ENCODE peak calls at places on chromosomes 12 and 14, in six cellular contexts. One of them, this sample, is unnamed.

GRCh38 chr12:130830246-130830551 is 8.9 kb downstream of the STX2 start:
- DNase-seq in natural killer cell: no peak
- DNase-seq in neural crest cell: no peak
- DNase-seq in Peyer's patch: no peak
- DNase-seq in fibroblast of pulmonary artery: no peak
- DNase-seq in heart left ventricle: no peak
- DNase-seq in this sample: no peak

GRCh38 chr14:76832503-76832988 is 6.3 kb downstream of the LRRC74A start:
- DNase-seq in natural killer cell: no peak
- DNase-seq in neural crest cell: no peak
- DNase-seq in Peyer's patch: no peak
- DNase-seq in fibroblast of pulmonary artery: peak
- DNase-seq in heart left ventricle: peak
- DNase-seq in this sample: no peak

GRCh38 chr14:36975834-36976233 is 196.6 kb downstream of the SLC25A21 start:
- DNase-seq in natural killer cell: no peak
- DNase-seq in neural crest cell: no peak
- DNase-seq in Peyer's patch: no peak
- DNase-seq in fibroblast of pulmonary artery: no peak
- DNase-seq in heart left ventricle: no peak
- DNase-seq in this sample: no peak

GRCh38 chr12:47964102-47964723 is 817 bp downstream of the TMEM106C start:
- DNase-seq in natural killer cell: no peak
- DNase-seq in neural crest cell: no peak
- DNase-seq in Peyer's patch: peak
- DNase-seq in fibroblast of pulmonary artery: no peak
- DNase-seq in heart left ventricle: no peak
- DNase-seq in this sample: no peak

GRCh38 chr12:21429994-21430393 is 7.5 kb upstream of the PYROXD1 start:
- DNase-seq in natural killer cell: no peak
- DNase-seq in neural crest cell: no peak
- DNase-seq in Peyer's patch: no peak
- DNase-seq in fibroblast of pulmonary artery: no peak
- DNase-seq in heart left ventricle: no peak
- DNase-seq in this sample: no peak

GRCh38 chr14:75793806-75794205 is 132.8 kb downstream of the TTLL5 start:
- DNase-seq in natural killer cell: no peak
- DNase-seq in neural crest cell: no peak
- DNase-seq in Peyer's patch: no peak
- DNase-seq in fibroblast of pulmonary artery: peak
- DNase-seq in heart left ventricle: no peak
- DNase-seq in this sample: no peak

GRCh38 chr12:62751844-62752155 is 183.2 kb downstream of the PPM1H start:
- DNase-seq in natural killer cell: no peak
- DNase-seq in neural crest cell: no peak
- DNase-seq in Peyer's patch: no peak
- DNase-seq in fibroblast of pulmonary artery: no peak
- DNase-seq in heart left ventricle: no peak
- DNase-seq in this sample: no peak

GRCh38 chr12:27048822-27049752 is 26.7 kb downstream of the MED21 start:
- DNase-seq in natural killer cell: no peak
- DNase-seq in neural crest cell: no peak
- DNase-seq in Peyer's patch: no peak
- DNase-seq in fibroblast of pulmonary artery: peak
- DNase-seq in heart left ventricle: no peak
- DNase-seq in this sample: no peak

GRCh38 chr14:33210304-33210703 is 271.6 kb downstream of the NPAS3 start:
- DNase-seq in natural killer cell: no peak
- DNase-seq in neural crest cell: peak
- DNase-seq in Peyer's patch: no peak
- DNase-seq in fibroblast of pulmonary artery: peak
- DNase-seq in heart left ventricle: no peak
- DNase-seq in this sample: no peak

GRCh38 chr12:83954939-83955601 is 957.5 kb downstream of the SLC6A15 start:
- DNase-seq in natural killer cell: no peak
- DNase-seq in neural crest cell: no peak
- DNase-seq in Peyer's patch: no peak
- DNase-seq in fibroblast of pulmonary artery: peak
- DNase-seq in heart left ventricle: no peak
- DNase-seq in this sample: no peak
- TF ChIP-seq CTCF in natural killer cell: no peak
- TF ChIP-seq CTCF in neural crest cell: no peak
- TF ChIP-seq CTCF in Peyer's patch: no peak
- TF ChIP-seq CTCF in fibroblast of pulmonary artery: peak
- TF ChIP-seq CTCF in heart left ventricle: no peak
- TF ChIP-seq CTCF in this sample: peak

GRCh38 chr14:96281486-96281885 is 25.5 kb downstream of the BDKRB1 start:
- DNase-seq in natural killer cell: no peak
- DNase-seq in neural crest cell: no peak
- DNase-seq in Peyer's patch: no peak
- DNase-seq in fibroblast of pulmonary artery: peak
- DNase-seq in heart left ventricle: no peak
- DNase-seq in this sample: no peak
- TF ChIP-seq CTCF in natural killer cell: no peak
- TF ChIP-seq CTCF in neural crest cell: no peak
- TF ChIP-seq CTCF in Peyer's patch: no peak
- TF ChIP-seq CTCF in fibroblast of pulmonary artery: no peak
- TF ChIP-seq CTCF in heart left ventricle: no peak
- TF ChIP-seq CTCF in this sample: no peak

GRCh38 chr14:101761032-101761880 is at the start of gene PPP2R5C:
- DNase-seq in natural killer cell: peak
- DNase-seq in neural crest cell: peak
- DNase-seq in Peyer's patch: peak
- DNase-seq in fibroblast of pulmonary artery: peak
- DNase-seq in heart left ventricle: peak
- DNase-seq in this sample: peak
- TF ChIP-seq CTCF in natural killer cell: no peak
- TF ChIP-seq CTCF in neural crest cell: no peak
- TF ChIP-seq CTCF in Peyer's patch: peak
- TF ChIP-seq CTCF in fibroblast of pulmonary artery: no peak
- TF ChIP-seq CTCF in heart left ventricle: no peak
- TF ChIP-seq CTCF in this sample: no peak

DNA sequence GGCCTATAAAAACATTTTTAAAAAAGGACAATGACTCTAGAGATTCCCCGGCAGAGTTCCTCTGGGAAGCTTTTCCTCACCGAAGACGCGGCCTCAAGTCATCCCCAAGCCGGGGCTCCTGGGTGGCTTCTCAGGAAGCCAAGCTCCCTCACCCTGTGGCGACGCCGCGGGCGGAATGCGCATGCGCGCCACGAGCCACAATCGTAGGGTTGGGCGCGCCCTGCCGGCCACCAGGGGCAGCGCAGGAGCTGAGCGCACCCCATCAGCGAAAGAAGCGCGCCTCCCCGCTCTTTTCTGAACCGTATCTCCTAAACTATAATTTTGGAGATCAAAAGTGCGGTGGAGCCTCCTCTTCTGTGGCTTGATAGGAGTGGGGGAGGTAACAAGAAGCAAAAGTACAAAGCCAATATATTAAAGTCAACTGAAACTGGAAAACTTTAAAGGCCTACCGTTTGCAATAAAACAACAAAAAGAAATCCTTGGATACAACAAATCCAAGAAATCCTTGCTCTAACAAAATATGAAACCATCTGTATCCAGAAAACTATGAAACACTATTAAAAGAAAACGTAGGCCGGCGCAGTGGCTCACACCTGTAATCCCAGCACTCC is 17.4 kb upstream of the CHFR start:
- DNase-seq in natural killer cell: peak
- DNase-seq in neural crest cell: peak
- DNase-seq in Peyer's patch: peak
- DNase-seq in fibroblast of pulmonary artery: peak
- DNase-seq in heart left ventricle: peak
- DNase-seq in this sample: peak
- TF ChIP-seq CTCF in natural killer cell: peak
- TF ChIP-seq CTCF in neural crest cell: peak
- TF ChIP-seq CTCF in Peyer's patch: peak
- TF ChIP-seq CTCF in fibroblast of pulmonary artery: peak
- TF ChIP-seq CTCF in heart left ventricle: peak
- TF ChIP-seq CTCF in this sample: peak

DNA sequence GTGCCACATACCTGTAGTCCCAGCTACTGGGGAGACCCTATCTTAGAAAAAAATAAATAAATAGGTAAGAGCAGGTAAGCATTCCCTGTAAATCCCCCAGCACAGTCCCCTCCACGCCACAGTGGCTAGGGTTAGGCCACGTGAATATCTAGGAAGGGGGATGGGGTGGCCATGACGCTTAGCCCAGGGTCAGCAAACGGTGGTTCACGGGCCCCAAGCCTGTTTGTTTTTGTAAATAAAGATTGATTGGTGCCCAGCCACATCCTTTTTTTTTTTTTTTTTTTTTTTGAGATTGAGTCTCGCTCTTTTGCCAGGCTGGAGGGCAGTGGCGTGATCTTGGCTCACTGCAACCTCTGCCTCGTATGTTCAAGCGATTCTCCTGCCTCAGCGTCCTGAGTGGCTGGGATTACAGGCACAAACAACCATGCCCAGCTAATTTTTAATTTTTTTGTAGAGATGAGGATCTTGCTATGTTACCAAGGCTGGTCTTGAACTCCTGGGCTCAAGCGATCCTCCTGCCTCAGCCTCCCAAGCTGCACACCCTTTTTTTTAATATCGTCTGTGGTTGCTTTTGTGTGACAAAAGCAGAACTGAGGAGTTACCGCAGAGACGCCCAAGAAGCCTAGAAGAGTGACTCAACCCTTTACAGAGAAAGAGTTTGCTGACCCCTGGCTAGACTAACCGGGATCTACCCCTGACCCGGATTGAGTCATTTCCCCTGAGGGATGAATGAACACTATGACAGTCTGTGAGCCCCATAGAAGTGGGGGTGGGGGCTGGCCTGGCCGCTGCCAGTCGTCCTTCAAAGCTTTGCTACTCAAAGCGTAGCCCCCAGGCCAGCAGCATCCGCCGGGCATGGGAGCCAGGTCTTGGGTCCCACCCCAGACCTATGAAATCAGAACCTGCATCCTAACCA is 113.7 kb upstream of the NCOR2 start:
- DNase-seq in natural killer cell: no peak
- DNase-seq in neural crest cell: peak
- DNase-seq in Peyer's patch: no peak
- DNase-seq in fibroblast of pulmonary artery: peak
- DNase-seq in heart left ventricle: peak
- DNase-seq in this sample: no peak
- TF ChIP-seq CTCF in natural killer cell: no peak
- TF ChIP-seq CTCF in neural crest cell: peak
- TF ChIP-seq CTCF in Peyer's patch: peak
- TF ChIP-seq CTCF in fibroblast of pulmonary artery: peak
- TF ChIP-seq CTCF in heart left ventricle: peak
- TF ChIP-seq CTCF in this sample: peak

GRCh38 chr14:35533357-35534129 is 421 bp upstream of the INSM2 start:
- DNase-seq in natural killer cell: no peak
- DNase-seq in neural crest cell: peak
- DNase-seq in Peyer's patch: peak
- DNase-seq in fibroblast of pulmonary artery: peak
- DNase-seq in heart left ventricle: peak
- DNase-seq in this sample: peak
- TF ChIP-seq CTCF in natural killer cell: no peak
- TF ChIP-seq CTCF in neural crest cell: peak
- TF ChIP-seq CTCF in Peyer's patch: no peak
- TF ChIP-seq CTCF in fibroblast of pulmonary artery: no peak
- TF ChIP-seq CTCF in heart left ventricle: no peak
- TF ChIP-seq CTCF in this sample: no peak

DNA sequence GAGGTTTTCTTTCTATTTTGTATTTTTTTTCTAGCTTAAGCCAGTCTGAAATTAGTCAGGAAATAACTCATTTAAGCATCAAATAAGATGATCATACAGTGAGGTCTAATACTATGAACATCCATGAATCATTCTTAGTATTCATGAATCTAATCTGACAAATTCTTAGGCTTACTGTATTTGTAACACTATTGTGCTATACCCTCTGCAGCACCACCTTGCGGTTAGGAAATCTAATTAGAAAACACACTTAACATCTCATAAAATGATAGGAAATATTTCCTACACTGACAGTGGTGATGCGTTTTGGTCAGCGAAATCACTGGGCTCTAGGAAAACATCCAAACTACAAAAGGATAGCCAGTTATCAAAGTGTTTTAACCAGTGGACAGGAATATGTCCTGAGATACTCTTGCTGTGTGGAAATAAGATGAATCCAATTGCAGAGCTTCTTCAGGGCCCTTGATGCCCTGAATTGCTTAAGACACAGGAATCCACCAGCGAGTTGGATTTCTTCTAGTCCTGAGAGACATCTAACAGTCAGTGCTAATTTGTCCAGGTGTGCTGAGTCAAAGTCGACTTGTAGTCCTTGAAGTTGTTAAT is 109.3 kb upstream of the MYF6 start:
- DNase-seq in natural killer cell: no peak
- DNase-seq in neural crest cell: no peak
- DNase-seq in Peyer's patch: no peak
- DNase-seq in fibroblast of pulmonary artery: peak
- DNase-seq in heart left ventricle: peak
- DNase-seq in this sample: no peak
- TF ChIP-seq CTCF in natural killer cell: no peak
- TF ChIP-seq CTCF in neural crest cell: peak
- TF ChIP-seq CTCF in Peyer's patch: no peak
- TF ChIP-seq CTCF in fibroblast of pulmonary artery: peak
- TF ChIP-seq CTCF in heart left ventricle: no peak
- TF ChIP-seq CTCF in this sample: peak

GRCh38 chr14:74508844-74509428 is 15.4 kb downstream of the ISCA2 start:
- DNase-seq in natural killer cell: no peak
- DNase-seq in neural crest cell: no peak
- DNase-seq in Peyer's patch: no peak
- DNase-seq in fibroblast of pulmonary artery: no peak
- DNase-seq in heart left ventricle: peak
- DNase-seq in this sample: no peak

GRCh38 chr14:74507796-74508195 is 14.2 kb downstream of the ISCA2 start:
- DNase-seq in natural killer cell: no peak
- DNase-seq in neural crest cell: no peak
- DNase-seq in Peyer's patch: no peak
- DNase-seq in fibroblast of pulmonary artery: no peak
- DNase-seq in heart left ventricle: no peak
- DNase-seq in this sample: no peak

GRCh38 chr14:74509587-74510210 is 16.1 kb downstream of the ISCA2 start:
- DNase-seq in natural killer cell: no peak
- DNase-seq in neural crest cell: no peak
- DNase-seq in Peyer's patch: peak
- DNase-seq in fibroblast of pulmonary artery: no peak
- DNase-seq in heart left ventricle: peak
- DNase-seq in this sample: no peak

GRCh38 chr14:74507085-74507484 is 13.5 kb downstream of the ISCA2 start:
- DNase-seq in natural killer cell: no peak
- DNase-seq in neural crest cell: no peak
- DNase-seq in Peyer's patch: peak
- DNase-seq in fibroblast of pulmonary artery: no peak
- DNase-seq in heart left ventricle: peak
- DNase-seq in this sample: no peak

DNA sequence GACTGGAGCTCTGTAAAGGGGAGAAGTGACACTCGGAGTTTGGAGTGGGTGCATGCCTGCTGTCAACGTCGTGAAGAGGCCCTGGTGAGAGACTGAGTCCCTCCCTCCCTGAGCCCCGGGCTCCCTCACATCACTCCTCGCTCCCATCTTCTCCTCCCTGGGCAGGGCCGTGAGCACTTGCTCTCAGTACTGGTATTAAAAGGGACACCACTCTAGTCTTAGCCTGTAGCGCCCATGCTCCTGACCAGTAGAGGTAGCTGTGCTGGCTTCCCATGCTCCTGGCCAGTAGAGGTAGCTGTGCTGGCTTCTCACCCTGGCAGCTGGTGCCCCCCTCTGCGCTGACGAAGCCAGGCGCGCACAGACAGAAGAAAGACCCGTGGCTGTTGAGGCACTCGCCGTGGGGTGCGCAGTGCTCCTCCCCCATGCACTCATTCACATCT is 14.7 kb downstream of the ISCA2 start:
- DNase-seq in natural killer cell: no peak
- DNase-seq in neural crest cell: no peak
- DNase-seq in Peyer's patch: peak
- DNase-seq in fibroblast of pulmonary artery: peak
- DNase-seq in heart left ventricle: peak
- DNase-seq in this sample: peak
- TF ChIP-seq CTCF in natural killer cell: no peak
- TF ChIP-seq CTCF in neural crest cell: peak
- TF ChIP-seq CTCF in Peyer's patch: no peak
- TF ChIP-seq CTCF in fibroblast of pulmonary artery: peak
- TF ChIP-seq CTCF in heart left ventricle: no peak
- TF ChIP-seq CTCF in this sample: peak